ENCODE peak calls at places on chromosomes 11 and 22, in seven cellular contexts. V, W, A, O, Y, X and I are unnamed samples.

GRCh38 chr11:107017104-107017432 is 1.2 kb downstream of the GUCY1A2 start:
- DNase-seq in W (no peak), V (no peak), Y (no peak), A (no peak), O (peak), X (no peak), I (no peak)

GRCh38 chr11:114478768-114479167 is 39.5 kb downstream of the REXO2 start:
- DNase-seq in O (no peak), A (no peak), V (no peak), Y (peak), X (no peak), W (no peak), I (no peak)

GRCh38 chr22:20654343-20655208 is 119.3 kb upstream of the SERPIND1 start:
- DNase-seq in W (no peak), X (no peak), Y (no peak), V (no peak), A (no peak), O (no peak), I (no peak)

GRCh38 chr11:64566042-64566914 is 24.7 kb upstream of the SLC22A12 start:
- DNase-seq in A (peak), V (no peak), W (no peak), O (peak), Y (peak), X (no peak), I (peak)

GRCh38 chr11:79536155-79536917 is 95.5 kb upstream of the TENM4 start:
- DNase-seq in W (no peak), A (no peak), X (no peak), V (no peak), O (no peak), Y (peak), I (no peak)

GRCh38 chr22:28440517-28441366 is 238.9 kb downstream of the TTC28 start:
- DNase-seq in O (no peak), V (no peak), Y (no peak), A (peak), W (no peak), X (no peak), I (no peak)

GRCh38 chr11:76902121-76903014 is 41.6 kb downstream of the ACER3 start:
- DNase-seq in O (no peak), X (no peak), Y (no peak), V (no peak), A (no peak), W (no peak), I (no peak)

GRCh38 chr11:116413861-116414260 is 358.9 kb downstream of the BUD13 start:
- DNase-seq in X (no peak), A (no peak), W (no peak), Y (no peak), O (no peak), V (no peak), I (no peak)

GRCh38 chr11:45702511-45702910 is 37.1 kb upstream of the CHST1 start:
- DNase-seq in V (no peak), Y (no peak), W (no peak), O (no peak), A (no peak), X (no peak), I (no peak)

GRCh38 chr11:91756829-91757480 is 467.7 kb upstream of the FAT3 start:
- DNase-seq in X (no peak), O (no peak), A (no peak), Y (no peak), W (no peak), V (no peak), I (no peak)

GRCh38 chr11:118438314-118438931 is 2.1 kb downstream of the KMT2A start:
- DNase-seq in V (peak), W (no peak), Y (peak), X (peak), O (peak), A (peak), I (peak)

GRCh38 chr22:22604326-22605073 is 39.9 kb upstream of the GGTLC2 start:
- DNase-seq in A (no peak), Y (no peak), V (no peak), W (no peak), X (no peak), O (no peak), I (no peak)

GRCh38 chr22:31122532-31123291 is at the start of gene INPP5J:
- DNase-seq in V (no peak), X (no peak), Y (peak), W (peak), A (peak), O (peak), I (no peak)

GRCh38 chr11:82863209-82863608 is 37.0 kb downstream of the PRCP start:
- DNase-seq in W (no peak), V (no peak), Y (no peak), A (no peak), X (no peak), O (no peak), I (no peak)

GRCh38 chr11:31812392-31813241 is 1.5 kb upstream of the PAX6 start:
- DNase-seq in V (no peak), Y (no peak), O (peak), W (no peak), X (no peak), A (no peak), I (no peak)

GRCh38 chr11:128544625-128545024 is 42.7 kb downstream of the ETS1 start:
- DNase-seq in X (no peak), V (no peak), Y (no peak), A (peak), O (no peak), W (no peak), I (no peak)

GRCh38 chr22:44256860-44257560 is 55.7 kb downstream of the SHISAL1 start:
- DNase-seq in A (no peak), V (no peak), O (no peak), Y (no peak), X (no peak), W (no peak), I (no peak)